ENCODE peak calls at places on chromosome 22, in eight cellular contexts. U, T, O, E, Z, N, F and J are unnamed samples. For H3K79me2, the result is how much of the 10 kb centered on the place peaks cover.

GRCh38 chr22:29901354-29901753 is 18.4 kb downstream of the MTMR3 start:
- DNase-seq in O (no peak), U (no peak), F (no peak), Z (no peak), T (no peak), N (no peak), E (no peak), J (no peak)

GRCh38 chr22:49671331-49672012 is 156.2 kb downstream of the BRD1 start:
- DNase-seq in E (no peak), T (peak), N (no peak), F (no peak), O (no peak), U (peak), Z (no peak), J (no peak)

GRCh38 chr22:45584621-45585436 is 82.1 kb downstream of the FBLN1 start:
- DNase-seq in U (no peak), O (no peak), T (no peak), N (no peak), Z (no peak), F (no peak), E (no peak), J (peak)

GRCh38 chr22:49263101-49263500 is 564.6 kb downstream of the BRD1 start:
- DNase-seq in E (no peak), F (no peak), U (no peak), T (no peak), O (no peak), N (no peak), Z (no peak), J (no peak)

GRCh38 chr22:30266445-30267381 is at the start of gene OSM:
- DNase-seq in F (no peak), O (no peak), U (no peak), T (no peak), N (no peak), E (no peak), Z (no peak), J (no peak)

GRCh38 chr22:17917490-17917983 is 106.8 kb downstream of the MICAL3 start:
- DNase-seq in Z (no peak), N (no peak), F (no peak), T (no peak), U (no peak), O (no peak), E (no peak), J (no peak)

GRCh38 chr22:25564979-25565677 is 653 bp downstream of the GRK3 start:
- DNase-seq in O (no peak), Z (peak), E (no peak), T (peak), N (peak), F (peak), U (peak), J (no peak)

GRCh38 chr22:20316217-20316843 is 3.5 kb downstream of the DGCR6L start:
- DNase-seq in Z (no peak), O (no peak), U (peak), T (no peak), E (no peak), F (no peak), N (no peak), J (no peak)

GRCh38 chr22:23168381-23169031 is 11.8 kb upstream of the BCR start:
- DNase-seq in N (no peak), U (no peak), Z (no peak), T (no peak), F (no peak), O (no peak), E (no peak), J (no peak)

DNA sequence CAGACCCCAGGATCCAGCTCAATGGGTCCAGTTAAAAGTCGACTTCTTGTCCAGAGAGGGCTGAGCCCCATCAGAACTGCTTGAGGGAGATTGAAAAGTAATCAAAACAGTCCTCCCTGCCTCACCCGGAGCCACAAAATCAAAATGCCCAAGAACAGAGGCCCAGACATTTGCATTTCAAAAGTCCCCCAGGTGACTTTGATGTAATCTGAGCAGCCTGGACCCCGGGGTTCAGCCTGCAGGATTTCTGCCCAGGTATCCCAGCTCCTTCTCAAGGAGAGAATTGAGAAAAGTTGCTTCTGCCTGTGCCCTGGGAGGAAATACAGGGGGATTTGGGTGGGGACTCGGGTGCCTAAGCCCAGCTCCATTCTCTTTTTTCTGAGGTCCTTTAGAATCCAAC is 1385.0 kb downstream of the TBC1D22A start:
- DNase-seq in Z (no peak), T (no peak), F (peak), U (peak), E (no peak), O (no peak), N (no peak), J (no peak)
- H3K79me2 ChIP-seq in Z (under half), T (under half), F (under half), U (under half), E (under half), O (under half), N (under half), J (under half)

GRCh38 chr22:42615092-42615859 is 593 bp upstream of the POLDIP3 start:
- DNase-seq in F (peak), Z (peak), N (peak), U (peak), O (peak), T (peak), E (no peak), J (peak)

GRCh38 chr22:42612336-42612735 is 2.3 kb downstream of the POLDIP3 start:
- DNase-seq in U (no peak), F (no peak), N (no peak), Z (no peak), O (no peak), T (no peak), E (no peak), J (no peak)

GRCh38 chr22:42614312-42615091 is at the start of gene POLDIP3:
- DNase-seq in Z (peak), U (peak), T (peak), F (peak), N (peak), O (peak), E (peak), J (peak)

GRCh38 chr22:42611076-42611475 is 3.6 kb downstream of the POLDIP3 start:
- DNase-seq in U (no peak), E (no peak), N (no peak), F (no peak), O (no peak), Z (peak), T (no peak), J (no peak)

DNA sequence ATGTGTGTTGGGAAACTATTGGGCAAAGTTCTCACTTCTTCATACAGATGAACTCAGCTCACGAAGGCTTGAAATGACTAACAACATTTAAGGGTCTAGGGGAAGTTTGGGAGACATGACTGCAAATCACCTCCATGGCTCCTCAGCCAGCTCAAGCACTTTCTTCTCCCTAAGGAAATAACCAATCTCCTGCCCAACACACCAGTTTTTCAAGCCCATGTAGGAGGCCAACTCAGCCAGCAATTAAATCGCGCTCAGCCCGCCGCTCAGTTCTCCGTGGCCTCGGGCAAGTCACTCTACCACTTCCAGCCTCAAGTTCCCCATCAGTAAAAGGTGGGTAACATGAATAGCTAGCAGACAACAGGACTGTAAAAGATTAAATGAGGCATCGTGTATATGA is 814 bp downstream of the POLDIP3 start:
- DNase-seq in F (no peak), O (no peak), E (no peak), Z (peak), N (no peak), U (no peak), T (no peak), J (peak)
- H3K79me2 ChIP-seq in F (half or more), O (half or more), E (under half), Z (half or more), N (half or more), U (under half), T (under half), J (half or more)

DNA sequence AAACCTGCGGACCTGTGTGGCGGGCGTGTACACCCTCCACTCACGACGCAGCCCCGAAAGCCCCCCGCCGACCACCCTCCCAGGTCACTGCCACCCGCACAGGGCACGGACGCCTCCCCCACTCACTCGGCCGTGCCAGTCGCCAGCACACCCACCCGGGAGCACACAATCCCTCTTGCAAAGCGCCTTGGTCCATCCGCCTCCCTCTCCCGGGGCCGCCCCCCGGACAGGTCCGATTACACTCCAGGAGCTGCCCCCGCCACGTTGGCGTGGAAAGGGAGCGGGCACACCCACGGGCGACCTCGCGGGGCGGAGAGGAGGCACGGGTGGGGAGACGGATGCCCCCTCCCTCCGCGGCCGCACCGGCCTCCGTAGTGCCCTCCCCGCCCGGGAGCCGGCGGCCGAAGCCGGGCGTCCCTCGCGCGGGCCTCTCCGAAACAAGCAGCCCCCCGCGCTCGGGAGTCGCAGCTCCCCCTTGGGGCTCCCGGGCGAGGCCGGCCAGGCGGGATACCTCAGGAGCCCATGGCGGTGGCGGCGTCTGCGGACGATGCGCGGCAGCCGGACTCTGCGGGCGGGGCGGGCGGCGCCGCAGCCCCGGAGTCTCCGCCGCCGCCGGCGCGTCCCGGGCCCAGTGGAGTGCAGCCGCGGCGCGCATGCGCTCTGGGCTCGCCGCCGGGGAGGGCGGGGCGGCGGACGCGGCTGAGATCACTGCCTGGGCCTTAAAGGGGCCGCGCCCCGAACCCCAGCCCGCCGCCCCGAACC is at the start of gene TMEM184B:
- DNase-seq in O (peak), U (peak), F (peak), T (peak), N (peak), E (no peak), Z (peak), J (no peak)
- H3K79me2 ChIP-seq in O (half or more), U (under half), F (under half), T (under half), N (under half), E (under half), Z (half or more), J (half or more)

GRCh38 chr22:38204784-38205183 is 3.0 kb downstream of the MAFF start:
- DNase-seq in U (no peak), O (no peak), N (no peak), F (no peak), T (no peak), E (no peak), Z (peak), J (peak)

GRCh38 chr22:38203090-38203810 is 1.5 kb downstream of the MAFF start:
- DNase-seq in U (peak), N (peak), F (peak), Z (peak), E (no peak), T (peak), O (peak), J (no peak)

GRCh38 chr22:38202437-38203089 is 769 bp downstream of the MAFF start:
- DNase-seq in E (no peak), T (peak), Z (peak), F (peak), O (peak), N (peak), U (peak), J (peak)

GRCh38 chr22:38205261-38206128 is 3.7 kb downstream of the MAFF start:
- DNase-seq in F (no peak), E (no peak), N (peak), T (no peak), O (no peak), Z (peak), U (peak), J (peak)

DNA sequence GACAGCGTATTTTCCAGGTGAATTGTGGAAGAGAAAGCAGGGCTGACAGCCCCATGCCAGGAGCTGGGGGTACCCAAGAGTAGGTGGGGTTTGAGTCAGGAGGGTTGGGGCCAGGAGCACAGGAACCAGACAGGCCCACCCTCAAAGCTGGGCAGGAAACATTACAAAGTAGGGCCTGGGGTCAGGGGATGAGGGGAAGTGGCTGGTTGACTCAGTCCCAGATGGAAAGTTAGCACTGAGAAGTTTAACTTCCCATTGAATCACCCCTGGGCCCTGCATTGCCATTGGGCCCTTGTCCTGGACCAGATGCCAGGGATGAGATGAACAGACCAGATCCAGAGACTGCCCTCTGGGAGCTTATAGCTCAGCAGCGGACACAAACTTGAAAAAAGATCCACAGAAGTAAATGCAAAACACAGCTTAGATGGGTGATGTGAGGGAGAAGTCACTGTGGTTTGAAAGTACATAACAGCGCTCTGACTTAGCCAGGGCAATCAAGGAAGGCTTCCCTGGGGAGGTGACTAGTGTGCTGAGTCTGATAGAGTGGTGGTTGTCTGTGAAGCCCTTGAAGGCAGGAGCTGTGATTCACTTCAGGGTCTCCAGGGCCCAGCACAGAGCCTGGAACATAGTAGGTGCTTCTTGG is 2.2 kb downstream of the MAFF start:
- DNase-seq in T (no peak), U (no peak), Z (peak), N (peak), E (no peak), F (no peak), O (no peak), J (peak)
- H3K79me2 ChIP-seq in T (under half), U (under half), Z (half or more), N (half or more), E (half or more), F (under half), O (half or more), J (half or more)

GRCh38 chr22:28005513-28005912 is 86.5 kb upstream of the PITPNB start:
- DNase-seq in T (no peak), F (no peak), U (no peak), E (no peak), O (no peak), Z (no peak), N (no peak), J (peak)

GRCh38 chr22:28004021-28004420 is 85.0 kb upstream of the PITPNB start:
- DNase-seq in N (no peak), U (no peak), E (no peak), T (no peak), O (no peak), F (peak), Z (no peak), J (no peak)

GRCh38 chr22:28008056-28008455 is 89.0 kb upstream of the PITPNB start:
- DNase-seq in O (no peak), F (no peak), T (no peak), E (no peak), N (no peak), U (no peak), Z (no peak), J (no peak)

GRCh38 chr22:28008649-28009048 is 89.6 kb upstream of the PITPNB start:
- DNase-seq in E (no peak), O (no peak), F (no peak), N (no peak), U (no peak), T (no peak), Z (no peak), J (no peak)

GRCh38 chr22:28006271-28006670 is 87.2 kb upstream of the PITPNB start:
- DNase-seq in F (no peak), E (no peak), N (no peak), T (no peak), Z (peak), U (no peak), O (no peak), J (peak)
- H3K79me2 ChIP-seq in F (under half), E (under half), N (under half), T (under half), Z (under half), U (under half), O (under half), J (under half)

GRCh38 chr22:39469326-39469680 is 12.5 kb downstream of the MGAT3 start:
- DNase-seq in U (no peak), T (no peak), O (no peak), Z (no peak), E (no peak), N (no peak), F (no peak), J (no peak)
- H3K79me2 ChIP-seq in U (under half), T (under half), O (half or more), Z (under half), E (under half), N (under half), F (under half), J (under half)

GRCh38 chr22:28742562-28742962 is 723 bp downstream of the HSCB start:
- DNase-seq in Z (no peak), T (no peak), N (no peak), F (no peak), U (no peak), E (peak), O (no peak), J (no peak)
- H3K79me2 ChIP-seq in Z (half or more), T (under half), N (under half), F (under half), U (under half), E (under half), O (half or more), J (under half)